ENCODE peak calls at places on chromosome 19, in nine cellular contexts. W, D, M, R, X, I, A, Y and V are unnamed samples.
A peak's percentile ranks its signal among the peaks of the same experiment; 100 is the strongest.

GRCh38 chr19:5578094-5578846 is 10.5 kb upstream of the TINCR start:
- DNase-seq in W (no peak), D (peak; percentile 62), M (no peak), R (peak; percentile 83), X (peak; percentile 63), I (peak; percentile 74), A (peak; percentile 44), Y (no peak), V (peak; percentile 64)

GRCh38 chr19:57002765-57003164 is 117.0 kb upstream of the USP29 start:
- DNase-seq in W (no peak), D (no peak), M (no peak), R (no peak), X (no peak), I (no peak), A (no peak), Y (no peak), V (no peak)

GRCh38 chr19:50322234-50322633 is 6.9 kb downstream of the KCNC3 start:
- DNase-seq in W (no peak), D (no peak), M (no peak), R (no peak), X (no peak), I (no peak), A (no peak), Y (no peak), V (no peak)

GRCh38 chr19:6963937-6964336 is 57.3 kb downstream of the MBD3L2B start:
- DNase-seq in W (no peak), D (no peak), M (no peak), R (peak; percentile 4), X (no peak), I (no peak), A (no peak), Y (no peak), V (no peak)

GRCh38 chr19:17762505-17763229 is 11.4 kb downstream of the FCHO1 start:
- DNase-seq in W (no peak), D (no peak), M (no peak), R (peak; percentile 98), X (no peak), I (peak; percentile 47), A (no peak), Y (no peak), V (no peak)

GRCh38 chr19:13025819-13026477 is 30.7 kb downstream of the NFIX start:
- DNase-seq in W (peak; percentile 65), D (no peak), M (no peak), R (no peak), X (no peak), I (no peak), A (no peak), Y (no peak), V (no peak)

GRCh38 chr19:17909017-17909732 is 23.6 kb upstream of the CCDC124 start:
- DNase-seq in W (no peak), D (no peak), M (no peak), R (peak; percentile 52), X (peak; percentile 60), I (no peak), A (no peak), Y (no peak), V (no peak)

GRCh38 chr19:10694706-10695105 is 6.5 kb upstream of the QTRT1 start:
- DNase-seq in W (no peak), D (no peak), M (no peak), R (no peak), X (no peak), I (no peak), A (no peak), Y (no peak), V (no peak)

GRCh38 chr19:17671906-17672305 is 16.2 kb downstream of the UNC13A start:
- DNase-seq in W (no peak), D (no peak), M (no peak), R (peak; percentile 87), X (peak; percentile 6), I (no peak), A (no peak), Y (no peak), V (no peak)

GRCh38 chr19:27884376-27884775 is 1328.6 kb downstream of the UQCRFS1 start:
- DNase-seq in W (no peak), D (no peak), M (no peak), R (no peak), X (no peak), I (no peak), A (no peak), Y (no peak), V (no peak)

GRCh38 chr19:14385492-14385891 is 4.2 kb downstream of the ADGRE5 start:
- DNase-seq in W (no peak), D (no peak), M (no peak), R (no peak), X (no peak), I (no peak), A (no peak), Y (no peak), V (no peak)
- H3K4me3 ChIP-seq in W (peak overlapping the region; percentile 79), D (no peak overlapping the region), M (no peak overlapping the region), R (no peak overlapping the region), X (no peak overlapping the region), I (no peak overlapping the region), A (peak overlapping the region; percentile 10), Y (no peak overlapping the region), V (no peak overlapping the region)

GRCh38 chr19:41530184-41530534 is 45.8 kb upstream of the CEACAM21 start:
- DNase-seq in W (no peak), D (no peak), M (no peak), R (no peak), X (no peak), I (no peak), A (no peak), Y (no peak), V (no peak)
- H3K4me1 ChIP-seq in W (no peaks in the 10 kb centered on the region), D (peaks cover 5% of the 10 kb centered on the region), M (no peaks in the 10 kb centered on the region), R (no peaks in the 10 kb centered on the region), X (no peaks in the 10 kb centered on the region), I (no peaks in the 10 kb centered on the region), A (peaks cover 25% of the 10 kb centered on the region), Y (peaks cover 17% of the 10 kb centered on the region), V (no peaks in the 10 kb centered on the region)

GRCh38 chr19:35856001-35856400 is 710 bp upstream of the KIRREL2 start:
- DNase-seq in W (no peak), D (no peak), M (no peak), R (peak; percentile 80), X (peak; percentile 88), I (no peak), A (no peak), Y (no peak), V (no peak)
- H3K4me3 ChIP-seq in W (no peak overlapping the region), D (peak overlapping the region; percentile 51), M (peak overlapping the region; percentile 53), R (peak overlapping the region; percentile 93), X (no peak overlapping the region), I (no peak overlapping the region), A (peak overlapping the region; percentile 52), Y (no peak overlapping the region), V (no peak overlapping the region)

GRCh38 chr19:55443824-55444719 is 972 bp upstream of the SHISA7 start:
- DNase-seq in W (no peak), D (no peak), M (no peak), R (peak; percentile 12), X (no peak), I (no peak), A (no peak), Y (no peak), V (no peak)

GRCh38 chr19:55441692-55442321 is 1.3 kb downstream of the SHISA7 start:
- DNase-seq in W (no peak), D (no peak), M (no peak), R (peak; percentile 87), X (no peak), I (no peak), A (no peak), Y (no peak), V (no peak)

GRCh38 chr19:55443045-55443823 is at the start of gene SHISA7:
- DNase-seq in W (no peak), D (no peak), M (no peak), R (peak; percentile 69), X (no peak), I (no peak), A (no peak), Y (no peak), V (no peak)

GRCh38 chr19:55441319-55441691 is 1.8 kb downstream of the SHISA7 start:
- DNase-seq in W (no peak), D (no peak), M (no peak), R (peak; percentile 54), X (no peak), I (no peak), A (no peak), Y (no peak), V (no peak)

DNA sequence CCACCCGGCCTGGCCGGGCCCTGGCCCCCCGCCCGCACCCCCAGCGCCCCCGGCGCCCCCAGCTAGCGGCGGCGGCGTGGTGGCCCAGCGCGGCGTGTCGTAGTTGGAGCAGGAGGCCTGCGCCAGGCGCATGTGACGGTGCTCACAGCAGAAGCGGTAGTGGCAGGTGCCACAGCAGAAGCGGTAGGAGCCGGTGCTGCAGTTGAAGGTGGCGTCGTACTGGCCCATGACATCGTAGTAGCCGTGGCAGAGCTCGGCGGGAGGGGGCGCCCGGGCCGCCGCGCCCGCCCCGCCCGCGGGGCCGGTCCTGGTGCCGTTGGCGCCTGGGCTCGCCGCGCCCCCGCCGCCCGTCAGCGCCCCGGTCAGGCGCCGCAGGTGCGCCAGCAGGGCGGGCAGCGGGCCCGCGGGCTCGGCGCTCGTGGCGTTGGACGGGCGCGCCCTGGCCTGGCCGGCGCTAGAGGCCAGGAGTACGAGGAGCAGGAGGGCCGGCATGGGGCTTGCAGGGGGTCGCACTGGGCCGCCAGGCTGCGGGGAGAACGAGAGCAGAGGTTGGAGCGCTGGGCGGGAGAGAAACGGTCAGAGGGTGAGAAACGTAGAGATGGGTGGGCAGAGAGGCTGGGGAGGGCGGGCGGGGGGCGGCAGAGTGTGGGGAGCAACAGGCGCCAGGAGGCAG is 592 bp downstream of the SHISA7 start:
- DNase-seq in W (no peak), D (no peak), M (no peak), R (peak; percentile 62), X (no peak), I (no peak), A (no peak), Y (no peak), V (no peak)
- H3K4me1 ChIP-seq in W (peaks cover 9% of the 10 kb centered on the region), D (no peaks in the 10 kb centered on the region), M (no peaks in the 10 kb centered on the region), R (peaks cover 12% of the 10 kb centered on the region), X (no peaks in the 10 kb centered on the region), I (no peaks in the 10 kb centered on the region), A (no peaks in the 10 kb centered on the region), Y (peaks cover 59% of the 10 kb centered on the region), V (no peaks in the 10 kb centered on the region)

GRCh38 chr19:38263696-38264485 is 482 bp upstream of the SPINT2 start:
- DNase-seq in W (no peak), D (no peak), M (no peak), R (peak; percentile 93), X (peak; percentile 97), I (peak; percentile 94), A (peak; percentile 45), Y (no peak), V (no peak)
- H3K4me3 ChIP-seq in W (peak overlapping the region; percentile 62), D (peak overlapping the region; percentile 62), M (peak overlapping the region; percentile 61), R (peak overlapping the region; percentile 96), X (no peak overlapping the region), I (peak overlapping the region; percentile 74), A (peak overlapping the region; percentile 70), Y (peak overlapping the region; percentile 63), V (peak overlapping the region; percentile 16)